ENCODE peak calls at places on chromosome 9, in nine cellular contexts. J is A549, R is lower leg skin, O is progenitor cell of endocrine pancreas, H is GM12865, B is endothelial cell, X is AG10803, Y is omental fat pad, Z is B cell. M is an unnamed sample.

GRCh38 chr9:85451680-85452079 is 290.1 kb downstream of the AGTPBP1 start:
- DNase-seq in X (no peak), Y (no peak), J (no peak), H (no peak), Z (no peak), O (no peak), B (no peak), R (no peak), M (no peak)

GRCh38 chr9:121288874-121289553 is 21.1 kb downstream of the GSN start:
- DNase-seq in X (peak), Y (peak), B (peak), J (peak), R (peak), H (no peak), O (no peak), Z (no peak), M (no peak)

GRCh38 chr9:127546125-127546832 is 65.8 kb upstream of the STXBP1 start:
- DNase-seq in B (no peak), Y (no peak), O (no peak), J (peak), Z (no peak), X (no peak), H (no peak), R (no peak), M (no peak)

GRCh38 chr9:96062854-96063253 is 187.4 kb downstream of the ERCC6L2 start:
- DNase-seq in B (no peak), R (no peak), O (no peak), X (no peak), Z (no peak), H (no peak), J (no peak), Y (no peak), M (no peak)

GRCh38 chr9:128215491-128216404 is 12.6 kb downstream of the DNM1 start:
- DNase-seq in O (no peak), H (peak), B (no peak), Y (no peak), J (peak), X (peak), R (peak), Z (no peak), M (peak)

GRCh38 chr9:113221003-113221799 is at the start of the genes FKBP15 and SLC31A1:
- DNase-seq in R (peak), J (peak), O (peak), Y (peak), B (peak), X (peak), Z (peak), H (peak), M (peak)

GRCh38 chr9:98333703-98334582 is 78.5 kb upstream of the TBC1D2 start:
- DNase-seq in R (no peak), Y (no peak), H (no peak), J (peak), B (no peak), X (peak), O (no peak), Z (no peak), M (no peak)

GRCh38 chr9:108802967-108803366 is 52.8 kb downstream of the ACTL7B start:
- DNase-seq in Z (no peak), B (no peak), R (no peak), O (no peak), J (no peak), X (no peak), H (no peak), Y (no peak), M (no peak)

GRCh38 chr9:133540336-133541025 is 6.0 kb downstream of the ADAMTSL2 start:
- DNase-seq in X (no peak), R (no peak), B (peak), H (peak), Z (peak), Y (no peak), J (no peak), O (no peak), M (no peak)

GRCh38 chr9:105216440-105217178 is 27.8 kb upstream of the SLC44A1 start:
- DNase-seq in X (peak), Z (no peak), O (no peak), B (no peak), R (no peak), Y (no peak), J (no peak), H (no peak), M (no peak)

DNA sequence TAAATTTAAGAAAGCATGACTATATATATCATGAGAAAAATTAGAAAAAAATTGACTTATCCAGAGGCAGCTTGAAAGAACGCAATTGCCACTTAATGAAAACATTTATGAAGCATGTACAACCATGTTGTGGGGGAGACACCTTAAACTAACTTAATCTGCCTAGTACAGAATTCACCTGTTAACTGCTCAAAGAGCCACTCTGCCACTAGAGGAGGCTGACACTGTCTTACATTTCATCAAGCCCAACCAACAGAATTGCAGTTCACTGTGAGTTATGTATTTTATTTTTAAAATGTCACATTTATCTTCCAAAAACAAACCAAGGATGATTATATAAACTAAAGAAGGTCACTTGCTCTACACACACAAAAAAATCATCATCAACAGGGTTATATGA is 252.9 kb downstream of the MLLT3 start:
- DNase-seq in B (no peak), O (no peak), Y (no peak), X (no peak), H (no peak), Z (no peak), R (no peak), J (no peak), M (no peak)
- TF ChIP-seq CTCF in B (no peak), O (no peak), Y (no peak), X (no peak), H (peak), Z (no peak), R (no peak), J (no peak), M (no peak)

DNA sequence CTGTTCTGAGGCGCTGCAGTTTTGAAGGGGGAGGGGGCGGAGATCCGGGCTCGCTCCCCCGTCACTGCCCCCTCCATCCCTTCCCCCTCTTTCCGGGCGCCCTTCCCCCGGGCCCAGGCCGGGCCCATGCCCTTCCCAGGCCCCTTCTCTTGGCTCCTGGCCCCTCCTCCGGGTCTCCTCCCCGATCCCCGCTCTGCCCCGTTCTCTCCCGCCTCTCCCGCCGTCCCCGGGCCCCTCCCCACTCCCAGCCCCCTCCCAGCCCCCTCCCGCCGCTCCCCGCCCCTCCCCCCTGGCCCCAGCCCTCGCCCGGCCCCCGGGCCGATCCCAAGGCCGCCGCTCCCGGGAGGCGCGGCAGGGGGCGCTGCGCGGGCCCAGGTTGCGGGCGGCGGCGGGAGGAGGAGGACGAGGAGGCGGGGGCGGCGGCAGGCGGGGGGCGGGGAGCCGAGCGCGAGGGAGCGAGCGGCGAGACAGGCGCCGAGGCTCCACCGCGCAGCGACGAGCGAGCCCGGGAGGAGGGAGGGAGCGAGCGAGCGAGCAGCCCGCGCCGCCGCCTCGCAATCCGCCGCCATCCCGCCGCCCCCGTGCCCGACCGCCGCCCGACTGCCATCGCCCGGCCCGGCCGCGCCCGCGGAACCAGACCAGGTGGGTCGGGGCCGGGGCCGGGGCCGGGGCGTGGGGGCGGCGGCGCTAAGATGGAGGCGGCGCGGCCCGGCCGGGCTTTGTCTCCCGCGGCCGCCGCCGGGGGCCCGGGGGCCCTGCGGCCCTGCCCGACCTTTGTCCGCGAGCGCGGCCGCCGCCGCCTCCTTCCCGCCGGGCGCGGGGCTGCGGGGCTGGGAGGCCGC is at the start of gene PRRC2B:
- DNase-seq in Z (peak), R (peak), B (peak), O (peak), Y (peak), J (peak), H (peak), X (peak), M (peak)
- TF ChIP-seq CTCF in Z (peak), R (no peak), B (peak), O (peak), Y (no peak), J (peak), H (peak), X (no peak), M (peak)

GRCh38 chr9:134661791-134662142 is 20.2 kb downstream of the COL5A1 start:
- DNase-seq in Y (no peak), B (no peak), H (no peak), R (no peak), X (peak), J (no peak), O (no peak), Z (no peak), M (no peak)

GRCh38 chr9:134659688-134660131 is 18.1 kb downstream of the COL5A1 start:
- DNase-seq in J (no peak), O (no peak), Z (no peak), B (no peak), R (no peak), H (no peak), X (no peak), Y (no peak), M (no peak)

GRCh38 chr9:134661299-134661698 is 19.7 kb downstream of the COL5A1 start:
- DNase-seq in X (peak), Y (no peak), J (no peak), H (no peak), O (no peak), B (no peak), Z (no peak), R (no peak), M (no peak)

GRCh38 chr9:134662143-134662876 is 20.7 kb downstream of the COL5A1 start:
- DNase-seq in B (no peak), O (no peak), J (no peak), X (peak), R (peak), Y (no peak), H (no peak), Z (no peak), M (no peak)

DNA sequence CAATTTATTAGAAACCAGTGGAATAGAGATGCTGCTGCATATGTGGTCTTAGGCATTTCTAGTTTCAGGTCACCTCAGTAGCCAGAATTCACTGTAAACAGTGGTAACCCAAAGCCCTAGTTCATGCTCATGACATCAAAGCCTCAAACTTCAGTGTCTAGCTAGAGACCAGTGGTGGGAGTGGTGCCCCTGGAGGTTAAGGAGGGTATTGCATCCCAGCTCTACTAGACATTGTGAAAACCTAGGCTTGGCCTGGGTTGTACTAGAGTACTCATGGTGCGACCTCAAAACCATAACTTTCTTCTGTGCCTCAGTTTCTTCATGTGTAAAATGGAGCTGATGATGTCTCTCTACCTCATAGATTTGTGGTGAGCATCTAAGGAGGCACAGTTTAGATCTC is 18.8 kb downstream of the COL5A1 start:
- DNase-seq in X (no peak), Z (no peak), H (peak), B (no peak), R (no peak), O (no peak), J (peak), Y (no peak), M (no peak)
- TF ChIP-seq CTCF in X (peak), Z (peak), H (peak), B (peak), R (no peak), O (peak), J (peak), Y (no peak), M (no peak)

DNA sequence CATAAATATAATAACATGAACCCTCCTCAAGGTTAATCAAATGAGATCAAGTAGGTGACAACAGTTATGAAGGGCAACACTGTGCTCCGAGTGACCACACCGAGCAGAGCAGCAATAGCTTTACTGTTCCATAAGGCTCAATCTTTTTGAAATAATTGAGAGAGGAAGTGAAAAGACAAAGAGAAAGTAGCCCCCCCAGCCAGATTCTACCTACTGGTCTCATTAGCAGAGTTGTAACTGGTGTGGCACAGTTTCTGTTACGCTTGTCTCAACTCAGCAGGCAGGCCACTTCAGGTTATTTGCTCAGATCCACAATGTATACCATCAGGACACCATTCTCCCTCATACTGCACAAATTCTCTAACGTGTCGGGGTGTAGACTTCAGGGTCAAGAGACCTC is 14.0 kb downstream of the PRUNE2 start:
- DNase-seq in H (peak), B (no peak), X (no peak), Y (no peak), O (no peak), J (no peak), R (no peak), Z (no peak), M (no peak)
- TF ChIP-seq CTCF in H (no peak), B (no peak), X (no peak), Y (no peak), O (no peak), J (no peak), R (no peak), Z (no peak), M (no peak)

GRCh38 chr9:136742640-136743391 is at the start of gene LCN10:
- DNase-seq in B (peak), H (no peak), X (no peak), Z (no peak), O (peak), R (no peak), Y (no peak), J (no peak), M (no peak)
- TF ChIP-seq CTCF in B (no peak), H (no peak), X (peak), Z (no peak), O (peak), R (no peak), Y (no peak), J (peak), M (peak)

GRCh38 chr9:89919171-89919681 is 314.4 kb downstream of the GADD45G start:
- DNase-seq in Z (peak), X (no peak), R (no peak), O (no peak), Y (no peak), J (peak), H (peak), B (peak), M (peak)
- TF ChIP-seq CTCF in Z (peak), X (no peak), R (no peak), O (peak), Y (no peak), J (no peak), H (peak), B (peak), M (peak)

GRCh38 chr9:28946648-28947047 is 1373.4 kb upstream of the C9orf72 start:
- DNase-seq in X (no peak), Y (no peak), J (no peak), R (no peak), B (no peak), Z (no peak), O (no peak), H (no peak), M (no peak)

GRCh38 chr9:28956111-28956880 is 1383.0 kb upstream of the C9orf72 start:
- DNase-seq in X (no peak), H (no peak), B (no peak), J (peak), O (no peak), Y (no peak), Z (no peak), R (no peak), M (no peak)

DNA sequence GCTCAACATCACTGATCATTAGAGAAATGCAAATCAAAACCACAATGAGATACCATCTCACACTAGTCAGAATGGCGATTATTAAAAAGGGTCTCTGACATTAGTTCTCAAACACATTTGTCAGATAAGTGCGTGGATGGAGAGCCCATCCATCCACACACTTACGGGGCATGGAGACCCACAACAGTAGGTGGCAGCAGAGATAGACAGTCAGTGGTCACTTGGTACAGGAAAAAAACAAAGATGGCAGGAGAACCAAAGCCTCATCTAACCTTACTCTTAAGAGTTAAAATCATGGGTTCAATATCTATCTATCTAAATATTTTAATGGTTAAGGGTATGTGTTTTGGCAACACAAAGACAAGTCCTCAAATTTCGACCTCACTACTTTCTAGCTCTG is 1378.7 kb upstream of the C9orf72 start:
- DNase-seq in Y (no peak), X (no peak), Z (no peak), O (no peak), B (no peak), H (peak), J (peak), R (no peak), M (peak)
- TF ChIP-seq CTCF in Y (no peak), X (no peak), Z (no peak), O (no peak), B (no peak), H (peak), J (no peak), R (no peak), M (peak)

GRCh38 chr9:112169368-112169767 is 5.7 kb downstream of the SUSD1 start:
- DNase-seq in H (no peak), B (no peak), X (no peak), Y (no peak), J (no peak), Z (no peak), O (no peak), R (no peak), M (no peak)
- TF ChIP-seq CTCF in H (no peak), B (no peak), X (no peak), Y (no peak), J (no peak), Z (no peak), O (no peak), R (no peak), M (no peak)

DNA sequence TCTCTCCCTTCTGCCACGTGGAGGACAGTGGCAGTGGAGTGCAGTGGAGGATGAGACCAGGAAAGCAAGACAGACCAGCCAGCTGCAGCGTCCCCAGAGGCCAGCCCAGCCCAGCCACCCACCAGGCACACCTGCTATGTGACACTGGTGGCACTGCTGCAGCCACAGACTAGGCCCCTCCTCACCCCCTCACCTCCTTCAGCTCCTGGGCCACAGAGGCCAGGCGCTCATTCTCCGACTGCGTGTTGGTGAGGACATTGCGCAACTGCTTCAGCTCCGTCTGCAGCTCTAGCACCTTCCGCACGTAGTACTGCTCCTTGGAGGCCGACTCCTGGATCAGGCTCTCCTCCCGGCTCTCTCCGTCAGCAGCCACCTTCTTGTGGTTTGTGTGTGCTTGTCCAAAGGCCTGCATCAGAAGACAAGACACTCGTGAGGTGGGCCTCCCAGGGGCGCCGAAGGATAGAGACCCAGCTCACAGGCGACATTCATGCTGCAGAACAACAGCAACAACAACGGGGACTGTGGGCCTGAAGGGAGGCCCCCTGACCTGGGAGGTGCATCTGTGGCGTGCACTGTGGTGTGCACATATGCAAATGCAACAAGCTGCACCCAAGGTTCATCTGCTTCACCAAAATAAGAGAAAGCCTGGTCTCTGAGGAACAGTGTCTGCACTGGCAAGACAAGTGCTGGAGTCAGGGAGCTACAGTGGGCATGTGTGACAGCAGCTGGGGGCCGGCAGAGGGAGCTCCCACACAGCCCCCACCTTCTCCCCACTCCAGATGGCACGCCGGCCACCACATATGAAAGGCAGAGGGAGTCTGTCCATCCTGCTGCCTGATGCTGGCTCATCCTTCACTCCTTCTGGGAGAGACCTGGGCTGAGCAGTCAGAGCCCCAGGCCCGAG is 35.5 kb downstream of the BICD2 start:
- DNase-seq in J (no peak), X (peak), Z (peak), H (peak), Y (no peak), O (no peak), R (no peak), B (no peak), M (peak)
- TF ChIP-seq CTCF in J (no peak), X (peak), Z (peak), H (peak), Y (no peak), O (peak), R (no peak), B (no peak), M (peak)

DNA sequence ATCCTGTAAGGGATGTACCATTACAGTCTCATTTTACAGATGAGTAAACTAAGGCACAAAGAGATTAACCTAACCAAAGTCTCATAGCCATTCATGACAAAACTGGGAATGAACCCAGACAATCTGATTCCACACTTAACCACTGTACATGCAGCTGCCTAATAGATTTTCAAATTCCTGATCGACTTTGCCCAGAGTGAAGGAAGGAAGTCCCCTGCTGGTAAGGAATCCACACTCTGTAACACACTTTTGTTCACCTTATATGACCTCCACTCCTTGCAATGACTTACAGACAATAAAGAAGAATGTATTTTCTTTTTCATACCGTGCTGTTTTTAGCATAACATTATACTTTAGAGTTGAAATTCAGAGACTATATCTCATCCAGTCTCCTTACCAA is 31.3 kb upstream of the PLPP6 start:
- DNase-seq in Y (no peak), X (peak), R (no peak), J (no peak), H (no peak), B (no peak), O (no peak), Z (no peak), M (no peak)
- TF ChIP-seq CTCF in Y (no peak), X (no peak), R (no peak), J (no peak), H (no peak), B (no peak), O (no peak), Z (no peak), M (no peak)

M was measured in GM20000.